ENCODE peak calls at places on chromosomes 12 and 14, in four cellular contexts. O, C, J and L are unnamed samples.

GRCh38 chr12:29562167-29562776 is 64.8 kb upstream of the OVCH1 start:
- DNase-seq in O (no peak), J (no peak), C (no peak), L (no peak)

GRCh38 chr12:116697305-116698130 is 40.4 kb downstream of the SPRING1 start:
- DNase-seq in J (peak; percentile 73), O (peak; percentile 57), C (no peak), L (peak; percentile 55)

GRCh38 chr12:56377310-56377988 is 14.8 kb upstream of the APOF start:
- DNase-seq in C (no peak), J (peak; percentile 89), O (no peak), L (no peak)

GRCh38 chr12:56941299-56942017 is 7.2 kb upstream of the SDR9C7 start:
- DNase-seq in C (peak; percentile 23), J (peak; percentile 49), O (peak; percentile 94), L (no peak)

GRCh38 chr12:18864900-18865561 is 127.1 kb downstream of the CAPZA3 start:
- DNase-seq in J (peak; percentile 8), O (no peak), C (no peak), L (no peak)

GRCh38 chr12:112294793-112295192 is 87.4 kb downstream of the HECTD4 start:
- DNase-seq in J (peak; percentile 29), O (peak; percentile 18), C (no peak), L (no peak)

GRCh38 chr14:103316723-103317122 is 17.3 kb upstream of the EIF5 start:
- DNase-seq in O (no peak), C (no peak), J (no peak), L (no peak)

GRCh38 chr14:31990959-31991541 is 86.1 kb upstream of the ARHGAP5 start:
- DNase-seq in J (no peak), C (no peak), O (peak; percentile 77), L (no peak)

GRCh38 chr12:26870491-26871419 is 37.8 kb upstream of the ITPR2 start:
- DNase-seq in O (no peak), C (peak; percentile 35), J (no peak), L (no peak)

GRCh38 chr14:70448633-70449032 is 3.3 kb upstream of the ADAM21 start:
- DNase-seq in O (peak; percentile 88), J (no peak), C (no peak), L (no peak)

GRCh38 chr12:49098035-49098451 is 3.4 kb upstream of the DHH start:
- DNase-seq in O (peak; percentile 28), C (no peak), J (peak; percentile 78), L (peak; percentile 78)

DNA sequence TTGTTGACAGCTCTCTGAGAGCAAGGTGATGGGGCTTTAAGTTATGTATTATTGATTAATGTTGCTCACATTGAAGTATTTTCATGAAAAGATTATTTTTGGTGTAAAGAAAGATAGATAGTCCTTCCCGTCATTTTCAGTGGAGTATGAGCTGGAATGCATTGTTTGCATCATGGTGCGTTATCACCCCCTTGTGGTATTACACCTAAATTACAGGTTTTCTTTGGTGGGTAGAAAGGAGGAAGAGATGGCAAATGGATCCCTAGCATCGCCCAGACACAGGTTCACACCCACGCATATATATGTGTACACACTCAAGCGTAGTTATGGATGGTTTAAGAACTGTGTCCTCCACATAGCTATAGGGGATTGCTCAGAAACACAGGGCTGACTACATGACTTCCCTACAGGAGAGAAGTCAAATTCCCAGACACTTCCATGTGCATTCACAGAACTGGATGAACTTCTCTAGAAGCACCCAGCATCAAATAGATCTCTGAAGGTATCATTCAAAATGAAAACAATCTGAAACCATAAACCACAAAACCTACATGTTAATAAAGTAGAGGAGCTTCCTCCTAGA is 14.4 kb upstream of the SERPINA10 start:
- DNase-seq in C (no peak), O (peak; percentile 50), J (peak; percentile 9), L (peak; percentile 26)
- TF ChIP-seq FOXM1 in C (no peak), O (no peak), J (no peak), L (no peak)

DNA sequence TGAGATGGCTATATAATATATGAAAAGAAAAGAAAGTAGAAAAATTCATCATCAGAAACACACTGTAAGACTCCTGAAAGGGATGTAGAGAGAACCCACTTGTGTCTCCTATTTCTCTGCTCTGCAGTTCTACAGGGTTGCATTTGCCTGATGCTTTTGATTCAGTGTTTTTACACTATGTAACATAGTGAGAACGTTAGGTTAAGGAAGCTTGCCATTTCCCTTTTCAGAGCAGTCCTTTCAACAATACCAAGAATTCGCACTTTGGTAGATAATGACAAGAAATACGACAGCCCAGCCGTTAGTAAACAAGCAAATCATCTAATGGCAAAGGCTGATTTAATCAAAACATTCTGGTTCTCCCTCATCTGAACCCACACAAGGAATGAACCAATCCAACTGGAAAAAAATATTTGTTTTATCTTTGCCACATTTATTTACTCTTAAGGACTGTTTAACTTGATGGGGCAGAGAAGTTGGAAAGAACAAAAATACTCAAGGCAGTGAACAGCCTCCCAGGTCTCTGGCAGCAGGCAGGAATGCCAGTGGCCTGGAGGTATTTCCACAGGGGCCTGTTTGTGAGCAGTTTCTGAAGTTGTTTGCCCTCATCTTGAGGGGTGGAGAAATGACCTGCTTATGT is 30.8 kb upstream of the SOCS2 start:
- DNase-seq in O (peak; percentile 33), J (no peak), C (no peak), L (no peak)
- TF ChIP-seq TARDBP in O (no peak), J (no peak), C (no peak), L (no peak)

DNA sequence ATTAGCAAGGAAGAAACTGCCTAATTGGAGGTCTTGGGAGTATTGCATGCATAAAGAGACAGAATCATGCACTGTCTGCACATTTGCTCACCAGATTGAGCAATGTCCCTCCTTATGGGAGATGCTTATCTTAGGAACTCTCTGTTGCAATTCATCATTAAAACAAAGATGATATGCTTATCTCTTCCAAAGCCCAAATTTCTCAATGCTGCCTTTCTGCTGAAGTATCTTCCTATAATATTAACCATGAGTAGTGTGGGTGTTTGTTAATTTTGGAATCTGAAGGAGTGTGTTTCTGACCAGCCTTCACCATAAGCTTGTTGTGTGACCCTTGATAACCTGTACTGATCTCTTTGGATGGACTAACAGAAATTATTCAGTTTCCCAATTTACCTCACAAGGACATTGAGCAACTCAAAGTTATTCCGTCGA is 1257.6 kb upstream of the FLRT2 start:
- DNase-seq in O (no peak), C (no peak), J (no peak), L (no peak)
- TF ChIP-seq FOXM1 in O (no peak), C (no peak), J (no peak), L (no peak)

DNA sequence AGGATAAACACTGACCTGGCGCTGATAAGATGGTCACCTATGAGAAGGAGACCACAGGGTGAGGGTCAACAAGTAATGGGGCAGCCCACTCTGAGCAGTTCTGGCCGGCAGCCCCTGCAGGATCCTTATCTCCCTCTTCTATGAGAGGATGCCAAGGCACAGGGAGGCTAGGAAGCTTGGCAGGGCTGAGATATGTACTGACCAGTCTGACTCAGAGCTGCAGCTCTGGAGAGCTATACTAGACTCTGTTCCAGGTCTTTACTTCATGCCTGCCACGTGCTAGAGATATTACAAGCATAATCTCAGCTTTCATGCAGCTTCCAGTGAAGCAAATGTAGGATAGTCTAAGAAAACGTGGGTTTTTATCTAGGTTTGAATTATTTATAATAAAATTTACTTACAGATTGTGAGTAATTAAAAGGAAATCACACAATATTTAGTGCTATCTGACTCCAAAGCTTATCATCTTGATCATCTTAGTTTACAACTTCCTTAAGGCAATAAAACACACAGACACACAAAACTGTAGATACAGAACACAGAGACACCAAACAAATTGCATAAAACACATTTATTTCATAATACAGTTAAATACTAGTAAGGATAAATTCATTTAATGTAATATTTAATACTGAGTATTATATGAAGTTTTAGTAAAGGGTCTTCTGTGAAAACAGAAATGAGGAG is 32.3 kb downstream of the GIT2 start:
- DNase-seq in C (no peak), O (no peak), J (no peak), L (no peak)
- TF ChIP-seq TARDBP in C (no peak), O (no peak), J (no peak), L (no peak)

GRCh38 chr12:75551477-75551876 is 40.1 kb upstream of the KRR1 start:
- DNase-seq in C (no peak), O (no peak), J (no peak), L (no peak)

GRCh38 chr12:75554556-75554880 is 43.1 kb upstream of the KRR1 start:
- DNase-seq in C (no peak), O (no peak), J (no peak), L (no peak)

GRCh38 chr12:75553865-75554555 is 42.6 kb upstream of the KRR1 start:
- DNase-seq in O (no peak), J (no peak), C (no peak), L (no peak)

GRCh38 chr12:75550906-75551305 is 39.5 kb upstream of the KRR1 start:
- DNase-seq in C (no peak), O (no peak), J (no peak), L (no peak)

DNA sequence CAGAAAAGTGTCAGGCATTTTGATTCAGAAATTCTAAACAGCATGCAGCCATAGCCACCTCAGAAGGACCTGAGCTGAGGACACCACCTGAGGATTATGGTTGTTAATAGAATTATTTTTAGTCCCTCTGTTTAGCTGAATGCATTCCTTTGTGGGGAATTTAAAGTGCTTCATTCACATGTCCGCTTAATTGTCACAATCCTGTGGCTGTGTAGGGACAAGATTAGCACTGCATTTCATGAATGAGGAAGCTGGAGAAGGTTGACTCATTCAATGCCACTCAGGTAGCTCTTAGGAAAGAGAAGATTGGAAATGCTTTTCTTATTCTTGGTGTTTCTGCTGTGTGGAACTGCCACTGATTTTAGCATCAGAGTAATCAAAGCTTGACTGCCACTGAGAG is 42.0 kb upstream of the KRR1 start:
- DNase-seq in C (no peak), O (no peak), J (peak; percentile 2), L (no peak)
- TF ChIP-seq FOXM1 in C (no peak), O (no peak), J (no peak), L (no peak)

GRCh38 chr12:64273527-64274403 is 51.7 kb upstream of the KICS2 start:
- DNase-seq in C (no peak), O (peak; percentile 6), J (peak; percentile 50), L (peak; percentile 49)
- TF ChIP-seq TARDBP in C (no peak), O (no peak), J (no peak), L (no peak)

DNA sequence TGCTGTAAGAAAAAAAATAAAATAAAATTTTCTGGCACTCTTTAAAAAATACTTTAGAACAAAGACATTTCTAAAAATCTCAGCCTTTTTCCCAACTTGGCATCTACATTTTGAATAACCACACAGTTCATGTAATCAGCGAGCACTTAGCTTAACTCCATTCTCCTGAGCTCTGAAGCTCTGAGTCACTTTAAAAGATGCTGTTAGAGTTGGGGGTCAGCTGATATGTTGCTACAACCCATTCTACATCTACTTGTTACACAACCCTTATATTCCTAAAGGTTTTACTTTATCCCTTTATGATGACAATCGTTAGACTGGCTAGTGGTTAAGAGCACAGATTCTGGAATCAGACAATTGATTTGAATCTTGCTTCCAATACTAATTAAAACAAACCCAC is 48.3 kb downstream of the SLC41A2 start:
- DNase-seq in J (no peak), C (no peak), O (no peak), L (no peak)
- TF ChIP-seq FOXM1 in J (no peak), C (no peak), O (no peak), L (no peak)

GRCh38 chr14:87810711-87811110 is 182.3 kb downstream of the GALC start:
- DNase-seq in J (no peak), O (no peak), C (no peak), L (no peak)
- TF ChIP-seq TARDBP in J (no peak), O (no peak), C (no peak), L (no peak)

DNA sequence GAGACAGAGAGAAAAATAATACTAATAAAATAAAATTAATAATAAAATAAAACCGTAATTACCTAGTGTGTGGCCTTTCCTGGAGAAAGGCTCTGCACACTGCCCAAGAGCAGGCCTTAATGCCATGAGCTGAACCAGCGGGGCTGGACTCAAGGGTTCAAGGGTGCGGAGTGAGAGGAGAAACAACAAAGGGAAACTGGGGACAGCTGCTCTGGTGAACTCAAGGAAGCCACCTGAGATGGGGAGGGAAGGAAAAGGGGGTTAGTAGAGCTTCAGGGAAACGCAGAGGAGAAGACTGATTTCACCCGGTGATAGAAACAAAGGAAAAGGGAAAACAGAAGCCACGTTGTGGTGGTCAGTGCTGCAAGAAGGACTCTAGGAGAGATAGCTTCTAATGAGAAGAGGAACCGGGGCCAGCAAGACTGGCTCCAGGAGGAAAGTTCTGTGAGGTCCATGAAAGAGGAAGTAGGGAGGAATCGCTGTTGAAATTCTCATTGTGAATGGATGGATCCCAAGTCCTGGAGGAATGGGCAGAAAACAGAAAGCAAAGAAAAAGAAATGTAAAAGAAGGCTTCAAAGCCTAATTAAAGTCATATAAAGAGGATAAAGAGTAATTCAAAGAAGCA is 48.3 kb upstream of the BCL2L14 start:
- DNase-seq in J (no peak), O (no peak), C (no peak), L (no peak)
- TF ChIP-seq FOXM1 in J (no peak), O (no peak), C (no peak), L (no peak)